ENCODE peak calls at places on chromosomes 5 and 9, in nine cellular contexts. Z is Karpas-422, U is astrocyte, Q is C1 segment of cervical spinal cord, P is DMS53, N is WERI-Rb-1, M is mucosa of descending colon, R is A172, C is NCI-H1436. K is an unnamed sample.

GRCh38 chr9:17519761-17520160 is 59.1 kb upstream of the SH3GL2 start:
- DNase-seq in Z (no peak), U (no peak), Q (no peak), P (peak), N (no peak), M (no peak), R (peak), C (no peak), K (no peak)

GRCh38 chr9:132026932-132027585 is 52.6 kb downstream of the MED27 start:
- DNase-seq in Z (no peak), U (peak), Q (no peak), P (no peak), N (no peak), M (no peak), R (peak), C (no peak), K (no peak)

GRCh38 chr5:169705322-169705721 is 68.2 kb downstream of the DOCK2 start:
- DNase-seq in Z (peak), U (no peak), Q (no peak), P (no peak), N (no peak), M (no peak), R (no peak), C (no peak), K (no peak)

GRCh38 chr9:113526841-113527240 is 63.3 kb downstream of the RGS3 start:
- DNase-seq in Z (no peak), U (no peak), Q (no peak), P (no peak), N (no peak), M (no peak), R (no peak), C (no peak), K (no peak)

GRCh38 chr5:55338810-55339243 is 31.0 kb downstream of the MTREX start:
- DNase-seq in Z (no peak), U (no peak), Q (no peak), P (no peak), N (no peak), M (no peak), R (no peak), C (no peak), K (no peak)

GRCh38 chr5:170441385-170441784 is 52.2 kb upstream of the KCNMB1 start:
- DNase-seq in Z (no peak), U (no peak), Q (no peak), P (no peak), N (no peak), M (no peak), R (no peak), C (no peak), K (no peak)

GRCh38 chr5:155728857-155729683 is 597.9 kb upstream of the SGCD start:
- DNase-seq in Z (no peak), U (peak), Q (no peak), P (peak), N (peak), M (peak), R (no peak), C (peak), K (peak)

GRCh38 chr5:142637871-142638270 is 48.0 kb downstream of the FGF1 start:
- DNase-seq in Z (no peak), U (no peak), Q (no peak), P (peak), N (peak), M (no peak), R (no peak), C (no peak), K (no peak)

GRCh38 chr5:129906177-129906887 is 2.1 kb downstream of the CHSY3 start:
- DNase-seq in Z (no peak), U (peak), Q (no peak), P (no peak), N (no peak), M (no peak), R (peak), C (no peak), K (peak)

GRCh38 chr9:100577776-100578448 is at the start of gene CAVIN4:
- DNase-seq in Z (no peak), U (peak), Q (no peak), P (no peak), N (no peak), M (no peak), R (no peak), C (no peak), K (no peak)

GRCh38 chr9:85414399-85414798 is 327.4 kb downstream of the AGTPBP1 start:
- DNase-seq in Z (peak), U (no peak), Q (no peak), P (no peak), N (no peak), M (no peak), R (no peak), C (no peak), K (no peak)

GRCh38 chr9:87505869-87506678 is 8.4 kb downstream of the DAPK1 start:
- DNase-seq in Z (no peak), U (no peak), Q (no peak), P (no peak), N (no peak), M (no peak), R (no peak), C (no peak), K (no peak)

GRCh38 chr5:1445313-1445894 is at the start of gene SLC6A3:
- DNase-seq in Z (no peak), U (no peak), Q (no peak), P (peak), N (no peak), M (peak), R (no peak), C (no peak), K (peak)

GRCh38 chr5:130710596-130710995 is 454.5 kb downstream of the HINT1 start:
- DNase-seq in Z (no peak), U (peak), Q (no peak), P (peak), N (no peak), M (peak), R (peak), C (no peak), K (no peak)

GRCh38 chr5:7828269-7828668 is 22.7 kb downstream of the CFAP90 start:
- DNase-seq in Z (no peak), U (no peak), Q (no peak), P (peak), N (no peak), M (no peak), R (peak), C (no peak), K (no peak)

GRCh38 chr9:83962165-83962564 is 17.9 kb downstream of the HNRNPK start:
- DNase-seq in Z (no peak), U (no peak), Q (no peak), P (no peak), N (no peak), M (no peak), R (peak), C (no peak), K (no peak)

GRCh38 chr5:39671421-39672110 is 246.8 kb upstream of the DAB2 start:
- DNase-seq in Z (no peak), U (peak), Q (no peak), P (no peak), N (no peak), M (no peak), R (no peak), C (no peak), K (no peak)

GRCh38 chr9:132546148-132547051 is 36.0 kb upstream of the BARHL1 start:
- DNase-seq in Z (peak), U (peak), Q (no peak), P (peak), N (peak), M (peak), R (peak), C (peak), K (peak)

GRCh38 chr9:129708799-129709198 is 43.4 kb downstream of the PRRX2 start:
- DNase-seq in Z (no peak), U (no peak), Q (no peak), P (no peak), N (no peak), M (no peak), R (no peak), C (no peak), K (no peak)

GRCh38 chr5:148970228-148970627 is 92.6 kb downstream of the SH3TC2 start:
- DNase-seq in Z (no peak), U (no peak), Q (peak), P (no peak), N (no peak), M (peak), R (no peak), C (no peak), K (no peak)

GRCh38 chr5:145775893-145776444 is 59.2 kb downstream of the PRELID2 start:
- DNase-seq in Z (no peak), U (peak), Q (no peak), P (peak), N (no peak), M (no peak), R (peak), C (no peak), K (no peak)